ENCODE peak calls at places on chromosomes 1 and 21, in seven cellular contexts. P is activated CD4-positive, CD25-positive, alpha-beta regulatory T cell; S is stimulated activated CD4-positive, alpha-beta T cell treated with anti-CD3 and anti-CD28 coated beads, Interleukin-12 subunit alpha, Interleukin-12 subunit beta, amount 100 ng/mL, for 4 hours; D is AG20443; L is vagina; M is ELR; B is cerebellum. G is an unnamed sample.

GRCh38 chr1:57860333-57860732 is 436.5 kb upstream of the DAB1 start:
- DNase-seq in P (no peak), S (no peak), D (no peak), L (no peak), M (no peak), B (peak), G (no peak)

GRCh38 chr1:165408518-165408917 is 36.4 kb downstream of the RXRG start:
- DNase-seq in P (no peak), S (no peak), D (peak), L (no peak), M (peak), B (no peak), G (no peak)

GRCh38 chr1:156815307-156815826 is 1.3 kb downstream of the SH2D2A start:
- DNase-seq in P (no peak), S (no peak), D (peak), L (no peak), M (peak), B (no peak), G (no peak)

GRCh38 chr21:46350571-46350970 is 26.6 kb downstream of the PCNT start:
- DNase-seq in P (no peak), S (no peak), D (no peak), L (no peak), M (no peak), B (no peak), G (no peak)

GRCh38 chr21:46122758-46123683 is 25.1 kb downstream of the COL6A2 start:
- DNase-seq in P (no peak), S (no peak), D (no peak), L (no peak), M (no peak), B (no peak), G (no peak)

GRCh38 chr1:177847843-177848242 is 122.0 kb downstream of the SEC16B start:
- DNase-seq in P (no peak), S (no peak), D (peak), L (no peak), M (peak), B (no peak), G (no peak)

GRCh38 chr1:83043192-83043591 is 955.7 kb downstream of the TTLL7 start:
- DNase-seq in P (no peak), S (no peak), D (no peak), L (no peak), M (no peak), B (no peak), G (no peak)

GRCh38 chr21:36725793-36726386 is 27.0 kb downstream of the SIM2 start:
- DNase-seq in P (no peak), S (no peak), D (no peak), L (no peak), M (no peak), B (no peak), G (no peak)

GRCh38 chr21:26115899-26116298 is 54.7 kb downstream of the APP start:
- DNase-seq in P (no peak), S (no peak), D (peak), L (no peak), M (peak), B (no peak), G (peak)

GRCh38 chr21:38386967-38387366 is 111.3 kb downstream of the ERG start:
- DNase-seq in P (no peak), S (no peak), D (peak), L (no peak), M (peak), B (no peak), G (no peak)

G was measured in NCI-H446.